ENCODE peak calls at places on chromosomes 12 and 14, in six cellular contexts. V is left ventricle myocardium superior, S is mucosa of gallbladder, E is cardiac fibroblast, F is mucosa of descending colon, I is EH. N is an unnamed sample.

GRCh38 chr14:79842270-79842669 is 369.0 kb downstream of the DIO2 start:
- DNase-seq in E (peak; percentile 85), S (peak; percentile 58), V (peak; percentile 47), F (no peak), I (peak; percentile 87), N (peak; percentile 50)

GRCh38 chr12:1644523-1645438 is 15.8 kb downstream of the WNT5B start:
- DNase-seq in F (peak; percentile 77), I (peak; percentile 82), S (peak; percentile 82), V (peak; percentile 91), E (peak; percentile 80), N (peak; percentile 32)

GRCh38 chr12:93020225-93020997 is 91.3 kb upstream of the EEA1 start:
- DNase-seq in E (no peak), I (no peak), V (no peak), F (peak; percentile 81), S (peak; percentile 79), N (no peak)

GRCh38 chr14:37198907-37199306 is 1.2 kb downstream of the MIPOL1 start:
- DNase-seq in V (no peak), F (no peak), S (no peak), E (no peak), I (no peak), N (no peak)

GRCh38 chr12:21827135-21827534 is 52.6 kb upstream of the KCNJ8 start:
- DNase-seq in F (no peak), S (no peak), V (no peak), E (no peak), I (no peak), N (no peak)

GRCh38 chr14:106879241-106879640 is 1352.9 kb downstream of the TMEM121 start:
- DNase-seq in V (no peak), I (no peak), E (peak; percentile 61), S (no peak), F (peak; percentile 76), N (peak; percentile 68)

GRCh38 chr14:35374273-35374681 is 30.3 kb downstream of the NFKBIA start:
- DNase-seq in F (no peak), S (peak; percentile 52), E (peak; percentile 99), V (no peak), I (peak; percentile 98), N (peak; percentile 99)

GRCh38 chr12:25001311-25001710 is 52.4 kb upstream of the BCAT1 start:
- DNase-seq in E (no peak), F (no peak), V (no peak), S (no peak), I (no peak), N (no peak)

GRCh38 chr14:99751539-99752485 is 41.4 kb upstream of the EML1 start:
- DNase-seq in F (no peak), V (no peak), E (peak; percentile 56), S (no peak), I (peak; percentile 87), N (no peak)

GRCh38 chr14:32354716-32355115 is 25.6 kb downstream of the AKAP6 start:
- DNase-seq in F (peak; percentile 18), V (peak; percentile 42), E (no peak), S (no peak), I (no peak), N (no peak)

GRCh38 chr14:33118653-33119052 is 180.0 kb downstream of the NPAS3 start:
- DNase-seq in S (no peak), V (no peak), I (no peak), E (no peak), F (no peak), N (no peak)

GRCh38 chr12:110790301-110790700 is 47.6 kb upstream of the PPP1CC start:
- DNase-seq in S (no peak), I (no peak), V (no peak), F (no peak), E (peak; percentile 44), N (no peak)

GRCh38 chr12:114684098-114684869 is at the start of gene TBX3:
- DNase-seq in V (peak; percentile 95), I (peak; percentile 100), E (peak; percentile 99), F (peak; percentile 96), S (peak; percentile 93), N (peak; percentile 99)

GRCh38 chr14:31945074-31945613 is 132.0 kb upstream of the ARHGAP5 start:
- DNase-seq in V (no peak), S (peak; percentile 18), F (peak; percentile 73), E (no peak), I (no peak), N (no peak)

GRCh38 chr12:121240484-121241202 is 30.7 kb downstream of the P2RX4 start:
- DNase-seq in F (peak; percentile 68), E (no peak), S (peak; percentile 72), I (no peak), V (peak; percentile 86), N (no peak)

GRCh38 chr12:6987956-6988573 is 17.4 kb downstream of the EMG1 start:
- DNase-seq in V (no peak), F (peak; percentile 66), S (no peak), I (no peak), E (no peak), N (no peak)

GRCh38 chr12:126668538-126668937 is 1598.4 kb upstream of the TMEM132C start:
- DNase-seq in E (peak; percentile 95), S (no peak), I (peak; percentile 98), F (no peak), V (no peak), N (peak; percentile 97)

GRCh38 chr12:119689935-119690500 is 22.1 kb downstream of the PRKAB1 start:
- DNase-seq in F (no peak), I (no peak), E (no peak), S (no peak), V (no peak), N (no peak)

GRCh38 chr14:73180385-73180805 is 44.1 kb downstream of the PSEN1 start:
- DNase-seq in F (no peak), V (no peak), E (peak; percentile 88), I (peak; percentile 75), S (no peak), N (peak; percentile 82)